ENCODE peak calls at places on chromosomes 1 and 21, in four cellular contexts. C is K562, O is H1, R is HepG2. X is an unnamed sample.

GRCh38 chr21:44418876-44419230 is 36.5 kb upstream of the LRRC3 start:
- DNase-seq in C (no peak), O (no peak), R (no peak), X (no peak)

GRCh38 chr1:53121319-53122172 is 20.9 kb downstream of the SLC1A7 start:
- DNase-seq in C (no peak), O (no peak), R (peak), X (no peak)

GRCh38 chr1:202656951-202657646 is 53.2 kb downstream of the SYT2 start:
- DNase-seq in C (peak), O (peak), R (peak), X (peak)

GRCh38 chr1:30898031-30898815 is 10.3 kb downstream of the SDC3 start:
- DNase-seq in C (no peak), O (no peak), R (no peak), X (no peak)

GRCh38 chr1:77958391-77958790 is 20.5 kb downstream of the FUBP1 start:
- DNase-seq in C (no peak), O (no peak), R (no peak), X (no peak)

GRCh38 chr1:40708750-40709099 is 17.2 kb downstream of the NFYC start:
- DNase-seq in C (no peak), O (no peak), R (peak), X (no peak)

GRCh38 chr21:32611471-32611997 is 643 bp downstream of the CFAP298 start:
- DNase-seq in C (peak), O (no peak), R (no peak), X (peak)

GRCh38 chr21:45130324-45130774 is 56.0 kb downstream of the ADARB1 start:
- DNase-seq in C (no peak), O (no peak), R (no peak), X (peak)

GRCh38 chr21:45997205-45997494 is 15.6 kb downstream of the COL6A1 start:
- DNase-seq in C (no peak), O (no peak), R (no peak), X (no peak)

GRCh38 chr1:175203570-175203969 is 11.0 kb upstream of the KIAA0040 start:
- DNase-seq in C (no peak), O (no peak), R (no peak), X (no peak)

GRCh38 chr1:155947292-155947691 is 5.9 kb downstream of the RXFP4 start:
- DNase-seq in C (no peak), O (no peak), R (no peak), X (no peak)

GRCh38 chr1:161139765-161140164 is 7.3 kb upstream of the DEDD start:
- DNase-seq in C (peak), O (no peak), R (peak), X (peak)

GRCh38 chr1:13570924-13571323 is 12.7 kb upstream of the PDPN start:
- DNase-seq in C (peak), O (no peak), R (no peak), X (no peak)

GRCh38 chr1:176049582-176049981 is 157.5 kb downstream of the COP1 start:
- DNase-seq in C (no peak), O (no peak), R (no peak), X (no peak)

GRCh38 chr1:201500670-201501120 is 6.2 kb downstream of the CSRP1 start:
- DNase-seq in C (no peak), O (no peak), R (no peak), X (no peak)

GRCh38 chr1:44707959-44708831 is 22.8 kb downstream of the RNU5D-1 start:
- DNase-seq in C (peak), O (no peak), R (peak), X (peak)

GRCh38 chr1:212551929-212552328 is 56.6 kb upstream of the ATF3 start:
- DNase-seq in C (no peak), O (no peak), R (no peak), X (no peak)

DNA sequence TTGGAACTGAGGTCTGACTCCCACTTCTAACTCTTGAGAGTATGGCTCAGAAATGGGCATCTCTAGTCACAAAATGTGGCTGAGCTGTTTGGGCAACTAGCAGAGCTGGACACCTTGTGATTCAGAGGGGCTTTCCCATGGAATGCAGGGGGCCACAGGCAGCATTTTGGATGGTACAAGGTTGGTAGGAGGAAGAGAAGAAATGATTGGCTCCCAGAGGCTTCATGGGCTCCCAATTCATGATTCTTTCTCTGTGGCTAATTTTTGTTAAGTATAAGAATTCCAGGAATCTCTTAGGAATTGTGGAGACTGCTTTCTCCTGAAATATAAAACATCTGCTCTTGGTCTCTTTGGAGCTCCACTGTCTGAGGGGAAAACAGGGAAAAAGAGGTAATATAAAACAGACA is 49.7 kb downstream of the PBX1 start:
- DNase-seq in C (no peak), O (no peak), R (no peak), X (no peak)
- TF ChIP-seq JUN in C (no peak), O (no peak), R (no peak), X (no peak)

GRCh38 chr21:35294231-35294898 is 245.3 kb upstream of the RUNX1 start:
- DNase-seq in C (no peak), O (no peak), R (no peak), X (peak)
- H2AFZ ChIP-seq in C (no peak), O (no peak), R (no peak), X (no peak)

DNA sequence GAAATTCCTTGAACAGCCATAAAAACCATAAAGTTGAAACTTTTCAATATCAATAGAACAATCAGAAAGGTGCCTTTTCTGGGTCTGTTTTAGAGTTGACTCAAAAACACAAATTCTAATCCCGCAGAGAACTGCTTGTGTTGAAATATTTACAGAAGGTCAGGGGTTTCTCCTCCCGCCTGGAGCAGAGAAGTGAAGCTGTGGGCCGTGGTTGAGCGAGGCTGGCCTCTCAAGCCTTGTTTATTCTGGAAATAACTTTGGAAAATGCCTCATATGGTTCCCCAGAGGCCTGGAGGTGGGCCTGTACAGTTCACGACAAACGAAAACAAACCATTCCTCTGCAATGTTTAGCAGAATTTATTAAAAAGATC is 90.8 kb upstream of the ERRFI1 start:
- DNase-seq in C (no peak), O (no peak), R (peak), X (peak)
- TF ChIP-seq JUN in C (no peak), O (no peak), R (no peak), X (no peak)

GRCh38 chr1:6466023-6466422 is at the start of gene TNFRSF25:
- DNase-seq in C (no peak), O (no peak), R (no peak), X (no peak)
- H2AFZ ChIP-seq in C (no peak), O (no peak), R (no peak), X (no peak)

DNA sequence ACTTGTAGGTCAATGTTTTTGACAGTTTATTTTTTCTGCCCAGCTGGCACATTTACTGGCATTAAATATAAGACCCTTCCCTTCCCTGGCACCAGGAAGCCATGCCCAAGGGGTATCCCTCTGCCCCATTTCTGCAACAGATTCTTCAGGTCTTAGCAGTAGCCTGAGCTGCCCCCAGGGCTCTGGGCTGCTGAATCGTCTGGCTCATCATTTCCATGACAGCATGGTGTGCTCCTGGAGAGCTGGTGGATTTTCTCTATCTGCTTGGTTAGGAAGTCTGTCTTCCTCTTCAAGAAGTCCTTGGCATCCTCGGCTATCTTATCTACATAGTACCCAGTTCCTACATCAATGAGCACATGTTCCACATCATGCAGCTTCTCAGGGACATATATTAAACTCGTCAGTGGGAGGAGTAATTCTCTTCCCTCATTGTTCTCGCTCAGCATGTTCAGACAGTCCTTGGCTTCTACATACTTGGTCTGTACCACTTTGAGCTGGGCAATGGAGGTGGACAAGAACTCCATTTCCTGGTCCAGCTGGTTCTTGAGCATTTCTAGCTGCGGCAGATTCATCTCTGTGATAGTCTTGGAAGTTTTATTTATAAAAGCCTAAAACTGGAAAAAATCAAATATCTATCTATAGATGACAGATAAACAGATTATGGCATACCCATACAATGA is 23.5 kb downstream of the MIA3 start:
- DNase-seq in C (no peak), O (no peak), R (no peak), X (no peak)
- TF ChIP-seq JUN in C (no peak), O (no peak), R (no peak), X (no peak)

DNA sequence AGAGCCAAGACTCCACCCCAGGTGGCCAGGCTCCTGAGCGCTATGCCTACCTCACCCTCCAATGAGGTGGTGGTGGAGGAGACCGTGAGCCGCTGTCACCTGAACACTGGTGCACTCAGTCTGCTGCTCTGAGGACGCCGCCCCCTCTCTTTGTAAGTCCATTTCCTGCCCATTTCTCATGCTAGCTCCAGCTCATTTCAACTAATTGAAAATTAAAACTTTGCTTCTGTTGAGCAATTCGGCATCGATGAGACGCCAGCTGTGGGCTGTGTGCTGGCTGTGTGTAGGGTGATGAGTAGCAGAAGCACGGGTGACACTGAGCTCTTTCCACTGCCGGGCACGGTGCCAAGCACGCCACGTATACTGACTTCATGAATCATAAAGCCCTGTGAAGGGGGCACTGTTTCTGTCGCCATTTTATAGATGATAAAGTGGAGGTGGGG is 11.2 kb downstream of the TNFRSF1B start:
- DNase-seq in C (no peak), O (no peak), R (no peak), X (peak)
- H2AFZ ChIP-seq in C (no peak), O (no peak), R (no peak), X (no peak)